ENCODE peak calls at places on chromosomes 13 and 19, in five cellular contexts. B, C, E, S and G are unnamed samples.

GRCh38 chr19:46480409-46480808 is 9.0 kb upstream of the PNMA8A start:
- DNase-seq in B (peak), C (peak), E (peak), S (no peak), G (peak)

GRCh38 chr19:2476451-2477140 is 669 bp downstream of the GADD45B start:
- DNase-seq in B (peak), C (peak), E (peak), S (no peak), G (peak)

GRCh38 chr13:89407357-89407756 is 1736.2 kb downstream of the SLITRK5 start:
- DNase-seq in B (no peak), C (no peak), E (no peak), S (no peak), G (no peak)

GRCh38 chr13:97030705-97031452 is 36.6 kb upstream of the OXGR1 start:
- DNase-seq in B (no peak), C (peak), E (peak), S (peak), G (no peak)

GRCh38 chr13:42420304-42420703 is 148.4 kb downstream of the AKAP11 start:
- DNase-seq in B (no peak), C (no peak), E (no peak), S (no peak), G (no peak)

GRCh38 chr13:36530050-36530789 is 97.9 kb downstream of the CCNA1 start:
- DNase-seq in B (no peak), C (peak), E (peak), S (peak), G (no peak)

GRCh38 chr13:27661017-27661416 is 39.3 kb downstream of the POLR1D start:
- DNase-seq in B (no peak), C (no peak), E (no peak), S (no peak), G (no peak)

GRCh38 chr19:10152100-10152499 is 32.4 kb upstream of the EIF3G start:
- DNase-seq in B (no peak), C (no peak), E (no peak), S (no peak), G (no peak)

GRCh38 chr13:21486322-21486721 is 27.2 kb upstream of the ZDHHC20 start:
- DNase-seq in B (no peak), C (no peak), E (no peak), S (no peak), G (no peak)

GRCh38 chr13:49997935-49998334 is 1.1 kb downstream of the TRIM13 start:
- DNase-seq in B (no peak), C (peak), E (peak), S (no peak), G (no peak)

GRCh38 chr19:13834308-13834790 is 39.1 kb downstream of the ZSWIM4 start:
- DNase-seq in B (no peak), C (peak), E (peak), S (no peak), G (no peak)

GRCh38 chr19:5801796-5802616 is 2.9 kb upstream of the NRTN start:
- DNase-seq in B (no peak), C (peak), E (peak), S (no peak), G (peak)

GRCh38 chr19:35354898-35355297 is 3.4 kb upstream of the FFAR3 start:
- DNase-seq in B (no peak), C (no peak), E (no peak), S (no peak), G (no peak)

DNA sequence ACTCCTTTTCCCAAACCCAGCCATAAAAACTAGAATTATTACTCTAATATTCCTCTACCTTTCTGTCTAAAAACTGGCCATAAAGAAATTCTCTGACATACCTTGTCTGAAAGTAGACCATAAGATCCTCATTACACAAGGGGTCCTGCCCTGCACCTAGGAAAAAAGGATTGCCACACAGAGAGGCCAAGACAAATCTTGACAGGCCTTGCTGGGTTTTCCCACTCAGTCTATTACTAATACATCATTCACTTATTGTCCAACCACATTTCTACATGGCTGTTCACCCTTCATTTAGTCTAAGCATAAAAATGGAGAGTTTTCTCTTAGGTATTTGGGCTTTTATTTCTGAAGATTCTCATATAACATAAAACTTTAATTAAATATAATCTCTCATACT is 319.8 kb downstream of the PCDH20 start:
- DNase-seq in B (no peak), C (no peak), E (no peak), S (no peak), G (no peak)
- TF ChIP-seq CTCF in B (no peak), C (no peak), E (no peak), S (no peak), G (no peak)

GRCh38 chr13:25920931-25921330 is 130.9 kb downstream of the SHISA2 start:
- DNase-seq in B (no peak), C (no peak), E (no peak), S (no peak), G (no peak)

GRCh38 chr13:25923217-25924085 is 128.4 kb downstream of the SHISA2 start:
- DNase-seq in B (no peak), C (peak), E (no peak), S (no peak), G (no peak)

GRCh38 chr13:25916119-25916518 is 135.7 kb downstream of the SHISA2 start:
- DNase-seq in B (no peak), C (no peak), E (no peak), S (no peak), G (no peak)

GRCh38 chr13:25922373-25922772 is 129.4 kb downstream of the SHISA2 start:
- DNase-seq in B (no peak), C (no peak), E (no peak), S (no peak), G (no peak)

GRCh38 chr13:25920277-25920676 is 131.5 kb downstream of the SHISA2 start:
- DNase-seq in B (no peak), C (no peak), E (no peak), S (no peak), G (no peak)
- TF ChIP-seq CTCF in B (no peak), C (no peak), E (no peak), S (no peak), G (no peak)

GRCh38 chr19:50703915-50704548 is 15.6 kb downstream of the SHANK1 start:
- DNase-seq in B (peak), C (peak), E (no peak), S (no peak), G (no peak)

GRCh38 chr19:50706387-50706786 is 13.2 kb downstream of the SHANK1 start:
- DNase-seq in B (peak), C (no peak), E (no peak), S (no peak), G (no peak)

GRCh38 chr19:50702870-50703829 is 16.5 kb downstream of the SHANK1 start:
- DNase-seq in B (peak), C (peak), E (no peak), S (no peak), G (no peak)

GRCh38 chr19:50708179-50708879 is 11.3 kb downstream of the SHANK1 start:
- DNase-seq in B (peak), C (no peak), E (peak), S (no peak), G (no peak)

GRCh38 chr19:50705422-50706019 is 14.1 kb downstream of the SHANK1 start:
- DNase-seq in B (no peak), C (peak), E (peak), S (peak), G (peak)
- TF ChIP-seq CTCF in B (peak), C (peak), E (peak), S (peak), G (peak)

DNA sequence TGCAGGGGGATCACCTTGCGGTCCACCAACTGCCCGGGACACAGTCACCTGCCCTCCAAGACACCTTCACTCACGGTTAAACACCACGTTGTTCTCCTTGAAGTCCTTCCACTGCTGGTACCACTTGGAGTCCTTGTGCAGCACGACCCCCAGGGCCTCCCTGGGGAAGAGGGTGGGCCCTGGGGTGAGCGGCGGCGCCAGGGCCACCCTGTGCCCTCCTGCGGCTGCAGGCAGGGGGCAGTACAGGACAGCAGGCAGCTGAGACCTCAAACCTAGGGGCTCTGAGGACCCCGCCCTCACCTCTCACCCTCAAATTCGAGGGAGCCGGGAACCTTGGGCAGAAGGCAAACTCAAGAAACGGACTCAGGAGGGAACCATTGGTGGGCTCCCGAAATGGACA is 7.5 kb upstream of the CTXN1 start:
- DNase-seq in B (no peak), C (no peak), E (no peak), S (no peak), G (no peak)
- TF ChIP-seq CTCF in B (peak), C (peak), E (peak), S (peak), G (peak)

DNA sequence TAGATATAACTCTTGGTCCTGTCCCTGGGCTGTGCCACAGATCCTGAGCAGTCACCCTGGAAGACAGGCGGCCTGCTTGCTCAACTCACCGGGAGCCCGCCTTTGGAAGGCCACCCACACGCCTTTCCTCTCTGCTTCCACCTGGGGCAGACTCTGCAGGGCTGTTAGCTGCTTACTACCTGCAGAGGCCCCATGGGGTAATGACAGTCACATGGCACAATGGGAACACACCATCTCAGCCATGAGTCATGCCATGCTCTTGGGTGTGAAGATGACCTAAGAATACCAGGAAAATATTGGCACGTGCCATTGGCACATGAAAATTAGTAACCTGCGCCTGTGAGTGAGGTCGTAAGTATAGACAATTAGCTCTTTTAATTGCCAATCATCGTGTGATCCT is 108.6 kb downstream of the COL4A2 start:
- DNase-seq in B (no peak), C (no peak), E (peak), S (no peak), G (no peak)
- TF ChIP-seq CTCF in B (no peak), C (no peak), E (no peak), S (no peak), G (no peak)

DNA sequence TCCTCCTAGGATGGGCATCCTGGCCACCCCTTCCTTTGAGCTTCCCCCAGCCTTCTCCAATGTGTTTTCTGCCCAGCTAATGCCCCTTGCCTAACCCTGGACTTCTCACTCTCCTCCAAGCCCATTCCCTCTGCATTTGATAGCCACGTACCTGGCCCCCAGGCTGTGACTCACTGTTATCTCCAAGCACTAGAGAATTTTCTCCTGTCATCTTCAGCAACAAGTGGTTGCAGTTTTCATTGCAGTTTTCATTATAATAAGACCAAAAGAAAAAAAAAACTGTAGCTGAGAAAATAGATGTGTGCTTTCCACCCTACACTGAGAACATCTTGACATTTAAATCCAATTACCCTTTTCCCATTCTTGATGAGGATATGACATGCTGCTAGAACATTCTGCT is 59.0 kb upstream of the KCTD15 start:
- DNase-seq in B (no peak), C (no peak), E (no peak), S (no peak), G (no peak)
- TF ChIP-seq CTCF in B (no peak), C (no peak), E (no peak), S (no peak), G (no peak)

DNA sequence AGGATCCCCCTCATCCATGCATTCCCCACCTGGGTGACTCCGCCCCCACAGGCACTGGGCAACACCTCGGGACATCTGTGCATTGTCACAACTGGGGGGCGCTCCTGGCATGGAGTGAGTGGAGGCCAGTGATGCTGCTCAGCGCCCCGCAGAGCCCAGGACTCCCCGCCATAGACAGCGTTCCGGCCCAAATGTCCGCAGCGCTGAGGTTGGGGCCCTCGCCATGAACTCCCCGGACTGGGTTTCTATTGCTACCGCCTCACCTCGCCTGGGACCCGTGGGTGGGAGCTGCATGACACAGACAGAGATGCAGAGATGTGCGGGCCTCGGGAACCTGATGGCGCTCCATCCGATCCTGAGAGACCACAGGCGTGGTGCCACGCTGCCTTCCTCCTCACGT is 4.6 kb downstream of the FZR1 start:
- DNase-seq in B (no peak), C (no peak), E (no peak), S (no peak), G (no peak)
- TF ChIP-seq CTCF in B (no peak), C (no peak), E (no peak), S (no peak), G (no peak)

GRCh38 chr13:74987124-74987690 is 494.8 kb downstream of the TBC1D4 start:
- DNase-seq in B (no peak), C (no peak), E (no peak), S (no peak), G (no peak)
- TF ChIP-seq CTCF in B (no peak), C (no peak), E (no peak), S (no peak), G (no peak)

GRCh38 chr13:24985102-24985501 is 110.8 kb upstream of the PABPC3 start:
- DNase-seq in B (no peak), C (no peak), E (no peak), S (no peak), G (no peak)
- TF ChIP-seq CTCF in B (no peak), C (no peak), E (no peak), S (no peak), G (peak)

GRCh38 chr19:33813391-33814101 is 16.9 kb downstream of the KCTD15 start:
- DNase-seq in B (no peak), C (no peak), E (no peak), S (no peak), G (no peak)

GRCh38 chr19:33811736-33812387 is 15.2 kb downstream of the KCTD15 start:
- DNase-seq in B (no peak), C (no peak), E (no peak), S (no peak), G (no peak)

GRCh38 chr19:33814181-33815165 is 17.8 kb downstream of the KCTD15 start:
- DNase-seq in B (no peak), C (no peak), E (no peak), S (no peak), G (no peak)

GRCh38 chr19:33811246-33811645 is 14.6 kb downstream of the KCTD15 start:
- DNase-seq in B (no peak), C (no peak), E (no peak), S (no peak), G (no peak)

GRCh38 chr19:33812388-33813330 is 16.0 kb downstream of the KCTD15 start:
- DNase-seq in B (no peak), C (no peak), E (no peak), S (no peak), G (no peak)
- TF ChIP-seq CTCF in B (no peak), C (no peak), E (no peak), S (no peak), G (no peak)